ENCODE peak calls at places on chromosomes 6 and 20, in eight cellular contexts. O is foreskin fibroblast, L is IMR-90, C is epithelial cell of esophagus, M is AG10803, J is BE2C, A is OCI-LY7, N is ovary. D is an unnamed sample.

GRCh38 chr6:168981187-168981586 is 272.5 kb downstream of the THBS2 start:
- DNase-seq in A (no peak), N (no peak), L (no peak), M (no peak), C (no peak), O (no peak), J (no peak), D (no peak)

GRCh38 chr6:884570-884969 is 191.6 kb upstream of the EXOC2 start:
- DNase-seq in O (no peak), A (no peak), N (no peak), M (no peak), L (no peak), J (no peak), C (no peak), D (no peak)

GRCh38 chr6:34543421-34543820 is 12.7 kb downstream of the SPDEF start:
- DNase-seq in A (no peak), J (no peak), M (peak; percentile 45), C (peak; percentile 39), N (no peak), L (peak; percentile 65), O (peak; percentile 58), D (no peak)

GRCh38 chr20:57902478-57902877 is 192.7 kb upstream of the PMEPA1 start:
- DNase-seq in O (peak; percentile 30), C (peak; percentile 67), L (peak; percentile 16), N (no peak), M (peak; percentile 79), J (no peak), A (no peak), D (peak; percentile 36)

GRCh38 chr6:299050-299980 is 7.0 kb downstream of the DUSP22 start:
- DNase-seq in L (peak; percentile 40), O (peak; percentile 6), C (peak; percentile 57), M (no peak), A (no peak), N (no peak), J (no peak), D (no peak)

GRCh38 chr20:5061209-5061608 is 58.5 kb downstream of the PCNA start:
- DNase-seq in L (peak; percentile 48), N (no peak), J (no peak), M (no peak), O (peak; percentile 3), A (no peak), C (peak; percentile 98), D (no peak)

GRCh38 chr6:43032326-43032725 is 10.9 kb downstream of the RRP36 start:
- DNase-seq in C (no peak), L (no peak), M (no peak), N (no peak), A (no peak), J (no peak), O (no peak), D (no peak)

GRCh38 chr20:6583134-6583738 is 184.2 kb upstream of the BMP2 start:
- DNase-seq in L (peak; percentile 55), J (peak; percentile 26), C (peak; percentile 67), O (no peak), N (no peak), M (peak; percentile 52), A (peak; percentile 32), D (peak; percentile 43)

GRCh38 chr6:47094351-47094925 is 52.3 kb upstream of the ADGRF1 start:
- DNase-seq in L (peak; percentile 13), O (no peak), J (no peak), N (no peak), A (peak; percentile 22), M (no peak), C (peak; percentile 63), D (no peak)

GRCh38 chr20:44733341-44734069 is 12.2 kb upstream of the KCNK15 start:
- DNase-seq in O (peak; percentile 72), C (peak; percentile 73), J (peak; percentile 71), A (peak; percentile 68), N (peak; percentile 83), M (peak; percentile 69), L (peak; percentile 65), D (peak; percentile 76)

GRCh38 chr6:72955666-72956065 is 269.6 kb downstream of the KHDC1L start:
- DNase-seq in J (no peak), O (no peak), L (no peak), M (no peak), C (no peak), A (no peak), N (no peak), D (peak; percentile 17)

GRCh38 chr6:35850209-35850608 is 45.1 kb downstream of the LHFPL5 start:
- DNase-seq in A (no peak), O (no peak), C (no peak), L (no peak), N (no peak), M (no peak), J (no peak), D (no peak)

GRCh38 chr20:19683822-19684221 is 74.2 kb upstream of the RIN2 start:
- DNase-seq in A (no peak), O (no peak), L (no peak), M (no peak), J (no peak), N (no peak), C (no peak), D (no peak)

GRCh38 chr6:33746651-33747100 is at the start of gene IP6K3:
- DNase-seq in O (no peak), L (no peak), J (no peak), C (no peak), N (no peak), M (no peak), A (no peak), D (no peak)

GRCh38 chr20:14062786-14063185 is 67.5 kb downstream of the MACROD2 start:
- DNase-seq in O (peak; percentile 21), N (no peak), M (no peak), J (no peak), C (peak; percentile 8), L (no peak), A (no peak), D (no peak)

GRCh38 chr6:83055366-83055964 is 10.2 kb downstream of the UBE3D start:
- DNase-seq in O (peak; percentile 29), A (peak; percentile 51), L (peak; percentile 47), M (peak; percentile 52), N (peak; percentile 33), J (peak; percentile 47), C (peak; percentile 52), D (peak; percentile 47)

GRCh38 chr6:106417572-106418147 is 57.1 kb downstream of the CRYBG1 start:
- DNase-seq in N (no peak), J (no peak), A (no peak), O (no peak), M (no peak), L (no peak), C (no peak), D (no peak)

DNA sequence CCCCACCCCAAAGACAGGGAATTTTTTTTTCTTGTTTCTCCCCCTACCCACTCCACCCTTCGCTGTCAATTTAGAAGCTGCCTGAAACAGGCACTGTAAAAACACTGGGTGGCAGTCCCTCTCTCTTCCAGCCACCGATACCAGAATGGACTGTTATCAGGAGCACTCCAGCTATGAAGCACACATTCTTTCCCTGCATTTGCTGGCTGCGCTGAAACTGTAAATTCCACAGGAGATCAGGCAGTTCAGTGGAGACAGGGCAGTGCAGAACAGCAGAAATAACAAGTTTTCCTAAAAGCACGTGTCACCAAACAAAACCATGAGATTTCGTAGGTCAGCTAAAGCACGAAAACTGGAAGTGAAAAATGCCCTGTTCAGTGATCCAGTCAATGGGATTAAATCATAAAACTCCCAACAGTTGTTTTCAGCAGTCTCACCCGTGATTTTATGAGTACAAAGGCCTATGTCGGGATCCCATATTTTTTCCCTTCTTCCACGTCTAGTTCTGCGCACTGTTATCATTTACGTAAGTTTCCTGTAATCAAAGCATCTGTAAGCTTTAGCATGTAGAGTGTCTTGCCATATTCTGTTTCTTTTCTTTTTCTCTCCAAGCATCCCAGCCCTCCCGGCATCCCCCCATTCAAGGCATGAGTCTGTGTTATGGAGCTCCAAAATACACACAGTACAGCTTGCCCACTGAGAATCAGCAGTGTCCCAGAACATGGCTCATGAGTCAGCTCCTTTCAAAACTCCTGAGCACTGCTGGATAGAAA is 359.9 kb upstream of the EPHA7 start:
- DNase-seq in C (no peak), J (no peak), A (no peak), O (peak; percentile 36), M (no peak), N (no peak), L (no peak), D (no peak)
- TF ChIP-seq CTCF in C (no peak), J (no peak), A (no peak), O (no peak), M (no peak), N (no peak), L (no peak), D (no peak)

GRCh38 chr6:81749704-81750103 is 2.8 kb downstream of the TENT5A start:
- DNase-seq in O (no peak), M (peak; percentile 50), J (no peak), A (no peak), N (no peak), L (no peak), C (no peak), D (no peak)
- H3K4me3 ChIP-seq in O (peak overlapping the region; percentile 70), M (peak overlapping the region; percentile 96), J (no peak overlapping the region), A (no peak overlapping the region), N (peak overlapping the region; percentile 91), L (peak overlapping the region; percentile 92), C (no peak overlapping the region), D (no peak overlapping the region)

GRCh38 chr6:149046822-149047246 is 270.7 kb upstream of the TAB2 start:
- DNase-seq in N (no peak), A (peak; percentile 45), J (no peak), M (peak; percentile 58), O (peak; percentile 45), L (peak; percentile 58), C (no peak), D (peak; percentile 78)

GRCh38 chr6:149044394-149044965 is 273.0 kb upstream of the TAB2 start:
- DNase-seq in C (no peak), N (no peak), L (no peak), J (no peak), A (no peak), M (peak; percentile 90), O (peak; percentile 34), D (no peak)

GRCh38 chr6:149046164-149046821 is 271.2 kb upstream of the TAB2 start:
- DNase-seq in M (no peak), A (no peak), L (no peak), N (no peak), O (no peak), J (no peak), C (no peak), D (no peak)

GRCh38 chr6:149043476-149044130 is 273.9 kb upstream of the TAB2 start:
- DNase-seq in L (no peak), C (no peak), O (no peak), M (no peak), N (no peak), A (peak; percentile 38), J (peak; percentile 84), D (peak; percentile 49)

DNA sequence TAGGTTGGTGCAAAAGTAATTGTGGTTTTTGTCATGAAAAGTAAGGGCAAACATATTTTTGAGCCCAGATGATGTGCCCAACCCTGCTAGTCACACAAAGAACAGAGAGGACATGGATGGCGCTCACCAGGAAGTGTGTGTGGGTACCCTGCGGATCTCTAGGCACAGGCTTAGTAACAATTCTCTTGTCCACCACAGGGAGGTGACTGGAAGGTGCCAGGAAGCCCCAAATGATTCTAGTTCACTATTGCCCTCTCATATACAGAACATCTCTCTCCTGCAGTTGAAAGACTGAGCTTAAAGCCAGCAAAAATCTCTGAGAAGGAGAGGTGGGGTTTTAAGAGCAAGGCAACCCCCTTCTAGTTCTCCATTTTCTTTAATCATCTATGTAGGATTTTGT is 272.1 kb upstream of the TAB2 start:
- DNase-seq in L (no peak), A (no peak), N (no peak), J (no peak), M (no peak), C (no peak), O (no peak), D (peak; percentile 62)
- TF ChIP-seq CTCF in L (no peak), A (peak; percentile 23), N (no peak), J (peak; percentile 10), M (peak; percentile 10), C (no peak), O (no peak), D (peak; percentile 27)

GRCh38 chr6:3138341-3138740 is 19.0 kb downstream of the TUBB2A start:
- DNase-seq in L (no peak), C (peak; percentile 55), J (no peak), A (no peak), N (no peak), M (peak; percentile 50), O (peak; percentile 41), D (no peak)
- H3K4me3 ChIP-seq in L (no peak overlapping the region), C (no peak overlapping the region), J (no peak overlapping the region), A (no peak overlapping the region), N (no peak overlapping the region), M (no peak overlapping the region), O (no peak overlapping the region), D (no peak overlapping the region)

D was measured in GM12865.